ENCODE peak calls at places on chromosome 16, in six cellular contexts. R, P, H, G, W and U are unnamed samples.
A peak's percentile ranks its signal among the peaks of the same experiment; 100 is the strongest.

GRCh38 chr16:70442344-70442743 is 3.4 kb upstream of the ST3GAL2 start:
- DNase-seq in R (no peak), P (no peak), H (no peak), G (no peak), W (no peak), U (no peak)

GRCh38 chr16:8522757-8523156 is 67.6 kb downstream of the TMEM114 start:
- DNase-seq in R (no peak), P (no peak), H (no peak), G (no peak), W (no peak), U (no peak)

GRCh38 chr16:71406316-71406715 is 35.5 kb downstream of the TLE7 start:
- DNase-seq in R (no peak), P (no peak), H (no peak), G (no peak), W (no peak), U (no peak)

GRCh38 chr16:87531418-87531817 is 38.6 kb upstream of the ZCCHC14 start:
- DNase-seq in R (no peak), P (no peak), H (no peak), G (no peak), W (no peak), U (no peak)

GRCh38 chr16:8863594-8864424 is 5.0 kb downstream of the CARHSP1 start:
- DNase-seq in R (no peak), P (peak; percentile 55), H (no peak), G (no peak), W (peak; percentile 100), U (no peak)

GRCh38 chr16:66416981-66417700 is 10.0 kb upstream of the BEAN1 start:
- DNase-seq in R (no peak), P (no peak), H (no peak), G (no peak), W (no peak), U (no peak)

GRCh38 chr16:79595261-79595660 is 5.3 kb downstream of the MAF start:
- DNase-seq in R (no peak), P (no peak), H (no peak), G (no peak), W (no peak), U (no peak)

GRCh38 chr16:89721644-89722391 is 481 bp downstream of the ZNF276 start:
- DNase-seq in R (no peak), P (peak; percentile 58), H (no peak), G (peak; percentile 75), W (no peak), U (no peak)

GRCh38 chr16:88558457-88559442 is 11.5 kb upstream of the ZC3H18 start:
- DNase-seq in R (no peak), P (peak; percentile 83), H (no peak), G (peak; percentile 86), W (peak; percentile 82), U (no peak)

GRCh38 chr16:90008708-90009145 is 10.5 kb downstream of the DBNDD1 start:
- DNase-seq in R (no peak), P (no peak), H (no peak), G (no peak), W (no peak), U (peak; percentile 64)

GRCh38 chr16:56861092-56861610 is 3.9 kb upstream of the SLC12A3 start:
- DNase-seq in R (no peak), P (peak; percentile 56), H (no peak), G (peak; percentile 82), W (peak; percentile 24), U (no peak)

GRCh38 chr16:56861756-56862155 is 3.3 kb upstream of the SLC12A3 start:
- DNase-seq in R (no peak), P (no peak), H (no peak), G (no peak), W (no peak), U (no peak)

GRCh38 chr16:56860226-56861020 is 4.6 kb upstream of the SLC12A3 start:
- DNase-seq in R (peak; percentile 75), P (no peak), H (no peak), G (no peak), W (peak; percentile 67), U (no peak)

GRCh38 chr16:56864910-56865309 is at the start of gene SLC12A3:
- DNase-seq in R (no peak), P (peak; percentile 31), H (no peak), G (peak; percentile 64), W (no peak), U (no peak)

GRCh38 chr16:56862776-56863175 is 2.2 kb upstream of the SLC12A3 start:
- DNase-seq in R (no peak), P (no peak), H (no peak), G (no peak), W (no peak), U (peak; percentile 61)
- TF ChIP-seq GABPA in R (no peak), P (no peak), H (no peak), G (no peak), W (no peak), U (no peak)

GRCh38 chr16:4377573-4378146 is 6.0 kb downstream of the VASN start:
- DNase-seq in R (no peak), P (no peak), H (no peak), G (no peak), W (no peak), U (no peak)
- TF ChIP-seq GABPA in R (no peak), P (no peak), H (peak; percentile 21), G (no peak), W (no peak), U (no peak)

DNA sequence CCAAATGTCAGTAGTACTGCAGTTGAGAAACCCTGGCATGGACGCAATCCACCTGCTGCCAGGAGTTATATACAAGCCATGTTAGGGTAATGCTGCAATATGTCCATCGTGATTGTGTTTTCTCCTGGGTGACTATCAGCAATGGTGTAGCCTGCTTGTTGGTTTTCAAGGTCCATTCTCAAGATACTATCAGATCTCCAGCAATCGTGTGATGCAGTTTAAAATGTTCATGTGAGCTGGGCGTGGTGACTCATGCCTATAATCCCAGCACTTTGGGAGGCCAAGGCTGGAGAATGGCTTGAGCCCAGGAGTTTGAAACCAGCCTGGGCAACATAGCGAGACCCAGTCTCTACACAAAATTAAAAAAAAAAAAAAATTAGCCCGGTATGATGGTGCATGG is 24.0 kb downstream of the ABCC1 start:
- DNase-seq in R (no peak), P (no peak), H (no peak), G (no peak), W (no peak), U (no peak)
- TF ChIP-seq GABPA in R (no peak), P (no peak), H (no peak), G (no peak), W (no peak), U (no peak)

GRCh38 chr16:1794908-1795666 is 1.6 kb upstream of the IGFALS start:
- DNase-seq in R (no peak), P (no peak), H (no peak), G (no peak), W (no peak), U (no peak)

GRCh38 chr16:1794221-1794871 is 841 bp upstream of the IGFALS start:
- DNase-seq in R (no peak), P (no peak), H (no peak), G (no peak), W (peak; percentile 85), U (no peak)

GRCh38 chr16:1792836-1793577 is 498 bp downstream of the IGFALS start:
- DNase-seq in R (no peak), P (no peak), H (no peak), G (no peak), W (no peak), U (no peak)

GRCh38 chr16:1791943-1792812 is 1.3 kb downstream of the IGFALS start:
- DNase-seq in R (no peak), P (no peak), H (no peak), G (no peak), W (no peak), U (no peak)

DNA sequence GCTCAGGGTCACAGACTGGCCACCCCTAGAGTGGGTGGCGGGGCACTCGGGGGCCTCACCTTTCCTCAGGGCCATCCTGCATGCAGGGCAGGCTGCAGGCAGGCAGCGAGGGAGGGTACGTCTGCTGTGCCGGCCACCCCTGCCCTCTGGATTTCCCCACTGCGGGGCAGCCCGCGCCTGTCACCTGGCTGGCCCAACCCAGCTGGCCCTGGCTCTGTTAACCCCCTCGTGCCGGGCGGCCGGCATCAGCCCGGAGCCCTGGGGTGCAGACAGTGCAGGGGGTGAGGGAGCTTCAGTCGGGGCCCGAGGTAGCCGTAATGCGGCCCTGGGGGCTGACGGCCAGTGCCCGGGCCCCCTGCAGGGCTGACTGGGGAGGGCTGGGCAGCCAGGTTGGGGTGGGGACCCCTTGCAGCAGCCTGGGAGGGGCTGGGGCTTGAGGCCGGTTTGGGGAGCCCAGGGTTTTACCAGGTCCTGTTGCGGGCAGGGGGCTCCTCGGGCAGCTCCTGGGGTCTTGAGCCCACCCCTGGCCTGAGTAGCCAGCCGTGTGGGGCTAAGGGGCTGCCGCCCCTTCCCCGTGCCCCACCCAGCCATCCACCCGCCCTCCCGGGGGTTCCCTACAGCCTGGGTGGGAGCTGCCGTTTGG is at the start of gene IGFALS:
- DNase-seq in R (no peak), P (no peak), H (no peak), G (no peak), W (no peak), U (no peak)
- TF ChIP-seq GABPA in R (no peak), P (no peak), H (no peak), G (no peak), W (no peak), U (no peak)

DNA sequence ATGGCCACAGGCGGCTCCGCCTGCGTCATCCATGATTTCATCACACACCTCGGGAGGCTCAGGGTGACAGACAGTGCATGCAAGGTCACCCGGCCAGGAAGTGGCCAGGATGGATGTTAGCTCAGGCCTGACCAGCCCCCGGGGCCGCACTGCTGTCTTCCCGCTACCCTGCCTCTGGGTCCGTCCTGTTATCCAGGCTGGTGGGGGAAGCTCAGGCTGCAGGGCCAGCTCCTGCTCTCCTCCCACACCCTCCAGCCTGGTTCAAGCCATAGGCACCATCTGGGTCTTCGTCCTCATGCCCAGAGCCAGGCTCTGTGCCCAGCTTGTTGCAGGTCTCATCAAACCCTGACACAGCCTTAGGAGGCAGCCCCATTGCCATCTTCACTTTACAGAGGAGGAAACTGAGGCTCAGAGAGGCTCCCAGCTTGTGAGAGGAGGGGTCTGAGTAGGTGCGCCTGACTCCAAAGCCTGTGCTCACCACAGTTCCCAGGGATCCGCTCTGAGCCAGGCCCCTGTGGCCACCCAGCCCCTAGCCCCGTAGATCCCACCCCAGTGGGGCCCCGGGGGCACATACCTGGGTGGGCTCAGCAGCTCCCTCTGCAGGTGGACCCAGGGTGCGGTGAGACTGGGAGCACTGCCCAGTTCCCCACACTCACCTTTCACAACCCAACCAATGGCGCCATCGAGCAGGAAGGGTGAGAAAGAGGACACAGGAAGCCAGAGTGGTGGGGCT is 414 bp upstream of the ADGRG3 start:
- DNase-seq in R (no peak), P (peak; percentile 72), H (no peak), G (peak; percentile 50), W (peak; percentile 91), U (peak; percentile 88)
- TF ChIP-seq GABPA in R (no peak), P (peak; percentile 79), H (no peak), G (no peak), W (no peak), U (no peak)

DNA sequence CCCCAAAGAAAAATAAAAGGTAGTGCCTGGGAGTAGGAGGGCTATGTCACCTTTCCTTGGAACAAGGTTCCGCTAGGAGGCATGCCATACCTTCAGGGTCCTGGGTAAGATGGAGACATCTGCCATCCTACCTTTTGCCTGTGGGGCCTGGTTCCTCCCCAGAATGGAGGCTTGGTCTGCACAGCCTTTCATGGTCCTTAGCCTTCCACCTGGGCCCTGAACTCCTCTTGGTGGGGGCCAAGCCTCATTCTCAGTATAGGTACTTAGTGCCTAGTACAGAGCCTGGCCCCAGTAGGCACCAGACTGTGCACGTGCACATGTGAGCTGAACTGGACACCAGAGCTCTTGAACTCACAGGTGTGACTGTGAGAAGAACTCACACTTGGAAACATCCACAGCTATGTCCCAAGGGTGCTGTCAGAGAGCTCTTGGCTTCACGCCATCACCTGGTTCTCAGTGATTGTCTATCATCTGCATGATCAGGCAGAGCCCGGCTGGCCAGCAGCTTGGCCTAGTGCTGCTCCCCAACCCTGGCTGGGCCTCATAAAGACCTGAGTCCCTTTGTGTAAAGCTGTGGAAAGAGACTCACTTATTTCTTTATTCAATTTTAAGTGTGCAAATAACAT is 143.2 kb downstream of the SOCS1 start:
- DNase-seq in R (peak; percentile 79), P (peak; percentile 75), H (no peak), G (no peak), W (no peak), U (no peak)
- TF ChIP-seq GABPA in R (no peak), P (no peak), H (no peak), G (no peak), W (no peak), U (no peak)